ENCODE peak calls at places on chromosomes 6 and 20, in five cellular contexts. One of them, this sample, is unnamed.

GRCh38 chr6:139778113-139778512 is 403.7 kb upstream of the CITED2 start:
- DNase-seq in coronary artery: no peak
- DNase-seq in endothelial cell of umbilical vein: no peak
- DNase-seq in CD4-positive, alpha-beta T cell: no peak
- DNase-seq in activated CD8-positive, alpha-beta T cell treated with anti-CD3 and anti-CD28 coated beads for 36 hours: no peak
- DNase-seq in this sample: no peak

GRCh38 chr6:90249044-90249443 is 47.6 kb downstream of the BACH2 start:
- DNase-seq in endothelial cell of umbilical vein: no peak
- DNase-seq in activated CD8-positive, alpha-beta T cell treated with anti-CD3 and anti-CD28 coated beads for 36 hours: peak
- DNase-seq in CD4-positive, alpha-beta T cell: no peak
- DNase-seq in coronary artery: no peak
- DNase-seq in this sample: no peak

GRCh38 chr6:143642403-143642802 is 35.4 kb upstream of the PHACTR2 start:
- DNase-seq in CD4-positive, alpha-beta T cell: no peak
- DNase-seq in endothelial cell of umbilical vein: no peak
- DNase-seq in coronary artery: no peak
- DNase-seq in activated CD8-positive, alpha-beta T cell treated with anti-CD3 and anti-CD28 coated beads for 36 hours: no peak
- DNase-seq in this sample: no peak

GRCh38 chr6:112938656-112939055 is 591.5 kb downstream of the RFPL4B start:
- DNase-seq in endothelial cell of umbilical vein: no peak
- DNase-seq in CD4-positive, alpha-beta T cell: no peak
- DNase-seq in coronary artery: no peak
- DNase-seq in activated CD8-positive, alpha-beta T cell treated with anti-CD3 and anti-CD28 coated beads for 36 hours: no peak
- DNase-seq in this sample: no peak

GRCh38 chr6:78436335-78436734 is 431.0 kb upstream of the IRAK1BP1 start:
- DNase-seq in endothelial cell of umbilical vein: peak
- DNase-seq in coronary artery: no peak
- DNase-seq in activated CD8-positive, alpha-beta T cell treated with anti-CD3 and anti-CD28 coated beads for 36 hours: no peak
- DNase-seq in CD4-positive, alpha-beta T cell: no peak
- DNase-seq in this sample: no peak

GRCh38 chr6:31767096-31767645 is 4.7 kb downstream of the SAPCD1 start:
- DNase-seq in CD4-positive, alpha-beta T cell: no peak
- DNase-seq in coronary artery: no peak
- DNase-seq in activated CD8-positive, alpha-beta T cell treated with anti-CD3 and anti-CD28 coated beads for 36 hours: no peak
- DNase-seq in endothelial cell of umbilical vein: no peak
- DNase-seq in this sample: no peak

GRCh38 chr6:131295081-131295480 is 159.8 kb downstream of the AKAP7 start:
- DNase-seq in activated CD8-positive, alpha-beta T cell treated with anti-CD3 and anti-CD28 coated beads for 36 hours: no peak
- DNase-seq in endothelial cell of umbilical vein: no peak
- DNase-seq in CD4-positive, alpha-beta T cell: no peak
- DNase-seq in coronary artery: no peak
- DNase-seq in this sample: no peak

GRCh38 chr20:45776931-45777330 is 14.8 kb downstream of the WFDC3 start:
- DNase-seq in CD4-positive, alpha-beta T cell: no peak
- DNase-seq in coronary artery: no peak
- DNase-seq in endothelial cell of umbilical vein: no peak
- DNase-seq in activated CD8-positive, alpha-beta T cell treated with anti-CD3 and anti-CD28 coated beads for 36 hours: no peak
- DNase-seq in this sample: no peak

GRCh38 chr6:133512410-133513016 is 271.4 kb downstream of the EYA4 start:
- DNase-seq in endothelial cell of umbilical vein: peak
- DNase-seq in activated CD8-positive, alpha-beta T cell treated with anti-CD3 and anti-CD28 coated beads for 36 hours: peak
- DNase-seq in coronary artery: no peak
- DNase-seq in CD4-positive, alpha-beta T cell: no peak
- DNase-seq in this sample: peak

GRCh38 chr6:149648148-149649145 is at the start of gene KATNA1:
- DNase-seq in endothelial cell of umbilical vein: peak
- DNase-seq in activated CD8-positive, alpha-beta T cell treated with anti-CD3 and anti-CD28 coated beads for 36 hours: peak
- DNase-seq in CD4-positive, alpha-beta T cell: peak
- DNase-seq in coronary artery: peak
- DNase-seq in this sample: peak

GRCh38 chr20:18971121-18971520 is 157.5 kb downstream of the SCP2D1 start:
- DNase-seq in CD4-positive, alpha-beta T cell: no peak
- DNase-seq in endothelial cell of umbilical vein: no peak
- DNase-seq in coronary artery: no peak
- DNase-seq in activated CD8-positive, alpha-beta T cell treated with anti-CD3 and anti-CD28 coated beads for 36 hours: no peak
- DNase-seq in this sample: no peak

GRCh38 chr20:51022803-51023616 is at the start of gene KCNG1:
- DNase-seq in endothelial cell of umbilical vein: peak
- DNase-seq in CD4-positive, alpha-beta T cell: no peak
- DNase-seq in activated CD8-positive, alpha-beta T cell treated with anti-CD3 and anti-CD28 coated beads for 36 hours: peak
- DNase-seq in coronary artery: no peak
- DNase-seq in this sample: peak

GRCh38 chr20:9392892-9393857 is 121.2 kb upstream of the LAMP5 start:
- DNase-seq in activated CD8-positive, alpha-beta T cell treated with anti-CD3 and anti-CD28 coated beads for 36 hours: peak
- DNase-seq in endothelial cell of umbilical vein: peak
- DNase-seq in CD4-positive, alpha-beta T cell: no peak
- DNase-seq in coronary artery: no peak
- DNase-seq in this sample: peak
- TF ChIP-seq CTCF in activated CD8-positive, alpha-beta T cell treated with anti-CD3 and anti-CD28 coated beads for 36 hours: peak
- TF ChIP-seq CTCF in endothelial cell of umbilical vein: peak
- TF ChIP-seq CTCF in CD4-positive, alpha-beta T cell: no peak
- TF ChIP-seq CTCF in coronary artery: peak
- TF ChIP-seq CTCF in this sample: peak

DNA sequence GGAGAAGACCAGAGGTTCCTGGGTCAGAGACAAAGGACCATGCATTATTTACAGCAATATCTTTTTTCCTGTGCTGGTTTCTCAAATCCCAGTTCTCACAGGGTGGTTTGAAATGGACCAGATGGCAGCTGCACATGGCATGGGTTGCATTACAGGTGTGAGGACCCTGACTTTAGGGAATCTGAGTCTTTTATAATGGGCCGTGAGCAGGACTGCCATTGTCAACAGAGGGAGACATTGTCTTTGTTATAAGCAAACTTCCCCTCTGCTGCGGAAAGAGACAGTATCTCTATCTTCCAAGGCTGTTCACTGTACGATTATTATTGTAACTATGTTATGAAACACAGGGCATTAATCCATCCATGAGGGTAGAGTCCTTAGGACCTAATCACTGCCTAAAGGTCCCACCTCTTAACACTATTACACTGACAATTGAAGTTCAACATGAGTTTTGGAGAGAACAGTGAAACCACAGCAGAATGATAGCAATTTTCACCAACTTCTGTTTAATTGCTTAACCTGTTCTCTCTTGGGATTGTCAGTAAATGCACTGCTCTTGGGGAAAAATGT is 156.1 kb upstream of the AGPAT4 start:
- DNase-seq in activated CD8-positive, alpha-beta T cell treated with anti-CD3 and anti-CD28 coated beads for 36 hours: no peak
- DNase-seq in endothelial cell of umbilical vein: peak
- DNase-seq in coronary artery: no peak
- DNase-seq in CD4-positive, alpha-beta T cell: no peak
- DNase-seq in this sample: no peak
- TF ChIP-seq CTCF in activated CD8-positive, alpha-beta T cell treated with anti-CD3 and anti-CD28 coated beads for 36 hours: no peak
- TF ChIP-seq CTCF in endothelial cell of umbilical vein: no peak
- TF ChIP-seq CTCF in coronary artery: no peak
- TF ChIP-seq CTCF in CD4-positive, alpha-beta T cell: no peak
- TF ChIP-seq CTCF in this sample: no peak

DNA sequence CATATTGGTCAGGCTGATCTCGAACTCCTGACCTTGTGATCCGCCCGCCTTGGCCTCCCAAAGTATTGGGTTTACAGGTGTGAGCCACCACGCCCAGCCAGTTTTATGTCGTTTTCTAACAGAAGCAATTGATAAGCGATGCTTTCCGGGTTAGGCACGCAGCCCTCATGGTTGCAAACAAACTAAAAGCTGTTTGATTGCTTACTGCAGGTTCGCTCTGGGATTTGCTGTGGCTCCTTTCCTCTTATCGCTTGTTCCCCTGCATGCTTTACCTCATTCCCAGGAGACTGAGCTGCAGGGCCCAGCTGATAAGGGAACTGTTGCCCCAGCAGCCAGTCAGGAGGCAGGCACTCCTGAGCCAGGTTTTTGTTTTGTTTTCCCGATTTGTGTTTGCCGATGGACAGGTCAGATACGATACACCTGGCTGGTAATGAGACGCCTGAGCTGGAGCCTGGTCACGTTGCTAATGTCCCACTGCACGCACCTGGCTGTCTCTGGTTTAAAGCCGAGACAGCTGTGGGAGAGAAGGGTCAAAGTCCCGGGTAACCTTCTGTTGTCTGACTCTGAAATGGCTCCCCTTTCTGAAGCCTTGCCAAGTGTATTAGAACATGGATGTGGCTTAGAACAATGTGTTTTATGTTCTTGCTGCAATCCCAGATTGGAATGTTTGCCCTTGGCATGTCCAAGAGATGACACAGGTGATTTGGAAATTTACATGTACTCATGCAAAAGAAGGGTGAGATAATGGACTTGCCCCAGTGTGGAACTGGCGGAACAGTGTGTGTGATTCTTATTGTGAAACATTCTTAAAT is 19.9 kb downstream of the DSP start:
- DNase-seq in CD4-positive, alpha-beta T cell: no peak
- DNase-seq in activated CD8-positive, alpha-beta T cell treated with anti-CD3 and anti-CD28 coated beads for 36 hours: no peak
- DNase-seq in endothelial cell of umbilical vein: no peak
- DNase-seq in coronary artery: no peak
- DNase-seq in this sample: no peak
- TF ChIP-seq CTCF in CD4-positive, alpha-beta T cell: no peak
- TF ChIP-seq CTCF in activated CD8-positive, alpha-beta T cell treated with anti-CD3 and anti-CD28 coated beads for 36 hours: no peak
- TF ChIP-seq CTCF in endothelial cell of umbilical vein: no peak
- TF ChIP-seq CTCF in coronary artery: no peak
- TF ChIP-seq CTCF in this sample: no peak

GRCh38 chr6:28585335-28585734 is 59.7 kb downstream of the GPX5 start:
- DNase-seq in endothelial cell of umbilical vein: no peak
- DNase-seq in activated CD8-positive, alpha-beta T cell treated with anti-CD3 and anti-CD28 coated beads for 36 hours: no peak
- DNase-seq in CD4-positive, alpha-beta T cell: no peak
- DNase-seq in coronary artery: no peak
- DNase-seq in this sample: no peak
- TF ChIP-seq CTCF in endothelial cell of umbilical vein: no peak
- TF ChIP-seq CTCF in activated CD8-positive, alpha-beta T cell treated with anti-CD3 and anti-CD28 coated beads for 36 hours: no peak
- TF ChIP-seq CTCF in CD4-positive, alpha-beta T cell: no peak
- TF ChIP-seq CTCF in coronary artery: no peak
- TF ChIP-seq CTCF in this sample: no peak